ENCODE peak calls at places on chromosomes 4 and X, in four cellular contexts. E is islet precursor cell, C is HEK293T, Q is osteocyte. M is an unnamed sample.

GRCh38 chr4:77818667-77819408 is at the start of gene CNOT6L:
- DNase-seq in E (peak; percentile 89), C (peak; percentile 27), Q (peak; percentile 87), M (peak; percentile 78)

GRCh38 chr4:18082254-18082653 is 60.7 kb upstream of the LCORL start:
- DNase-seq in E (peak; percentile 59), C (no peak), Q (no peak), M (no peak)

GRCh38 chr4:182338731-182339130 is 95.5 kb downstream of the TENM3 start:
- DNase-seq in E (no peak), C (no peak), Q (no peak), M (no peak)

GRCh38 chr4:186149872-186150271 is 41.5 kb upstream of the CYP4V2 start:
- DNase-seq in E (peak; percentile 89), C (no peak), Q (peak; percentile 86), M (peak; percentile 90)

GRCh38 chr4:144302704-144303536 is 162.4 kb upstream of the GYPA start:
- DNase-seq in E (no peak), C (no peak), Q (no peak), M (no peak)

GRCh38 chrX:2500091-2500680 is 590 bp downstream of the DHRSX start:
- DNase-seq in E (peak; percentile 79), C (peak; percentile 45), Q (no peak), M (peak; percentile 75)

GRCh38 chr4:105140684-105141490 is 5.8 kb upstream of the TET2 start:
- DNase-seq in E (no peak), C (peak; percentile 37), Q (no peak), M (no peak)

GRCh38 chr4:119329837-119330620 is 8.1 kb upstream of the FABP2 start:
- DNase-seq in E (no peak), C (no peak), Q (no peak), M (no peak)

GRCh38 chrX:39397561-39398200 is 596.4 kb downstream of the MID1IP1 start:
- DNase-seq in E (no peak), C (no peak), Q (no peak), M (peak; percentile 15)

GRCh38 chr4:1376391-1376840 is 29.4 kb downstream of the UVSSA start:
- DNase-seq in E (no peak), C (no peak), Q (no peak), M (no peak)

M was measured in ELF-1.